ENCODE peak calls at places on chromosomes 13 and 19, in four cellular contexts. I, E, G and K are unnamed samples. For H3K9me3, the result is how much of the 10 kb centered on the place peaks cover.

GRCh38 chr19:54189668-54190502 is 505 bp upstream of the MBOAT7 start:
- DNase-seq in I (peak), E (peak), G (peak), K (peak)

GRCh38 chr19:2494084-2494446 is 18.1 kb downstream of the GADD45B start:
- DNase-seq in I (peak), E (no peak), G (no peak), K (no peak)

GRCh38 chr19:40578442-40578908 is 1.8 kb downstream of the SHKBP1 start:
- DNase-seq in I (peak), E (no peak), G (no peak), K (no peak)

GRCh38 chr19:50050406-50051223 is 24.8 kb downstream of the ZNF473 start:
- DNase-seq in I (peak), E (peak), G (peak), K (peak)

GRCh38 chr13:110448230-110448629 is 113.3 kb downstream of the RAB20 start:
- DNase-seq in I (no peak), E (no peak), G (no peak), K (no peak)

GRCh38 chr13:39310961-39311360 is 272.7 kb downstream of the NHLRC3 start:
- DNase-seq in I (no peak), E (no peak), G (no peak), K (no peak)

GRCh38 chr13:29801737-29802305 is 48.6 kb downstream of the UBL3 start:
- DNase-seq in I (no peak), E (no peak), G (no peak), K (no peak)

GRCh38 chr13:24214528-24214927 is 54.0 kb downstream of the SPATA13 start:
- DNase-seq in I (no peak), E (no peak), G (no peak), K (no peak)

GRCh38 chr19:4326837-4327251 is 11.8 kb downstream of the STAP2 start:
- DNase-seq in I (no peak), E (no peak), G (no peak), K (peak)

GRCh38 chr13:22703601-22704209 is 477.1 kb upstream of the SGCG start:
- DNase-seq in I (no peak), E (no peak), G (no peak), K (no peak)

GRCh38 chr13:25037057-25037813 is 58.7 kb upstream of the PABPC3 start:
- DNase-seq in I (peak), E (no peak), G (peak), K (no peak)

GRCh38 chr19:7869910-7870511 is 4.2 kb downstream of the PRR36 start:
- DNase-seq in I (peak), E (no peak), G (peak), K (peak)

GRCh38 chr19:4059931-4060620 is 6.6 kb downstream of the ZBTB7A start:
- DNase-seq in I (no peak), E (peak), G (peak), K (peak)

GRCh38 chr13:79508224-79508961 is 27.4 kb downstream of the NDFIP2 start:
- DNase-seq in I (no peak), E (no peak), G (no peak), K (no peak)

GRCh38 chr19:46992699-46993535 is 26.7 kb upstream of the NPAS1 start:
- DNase-seq in I (no peak), E (no peak), G (no peak), K (peak)

DNA sequence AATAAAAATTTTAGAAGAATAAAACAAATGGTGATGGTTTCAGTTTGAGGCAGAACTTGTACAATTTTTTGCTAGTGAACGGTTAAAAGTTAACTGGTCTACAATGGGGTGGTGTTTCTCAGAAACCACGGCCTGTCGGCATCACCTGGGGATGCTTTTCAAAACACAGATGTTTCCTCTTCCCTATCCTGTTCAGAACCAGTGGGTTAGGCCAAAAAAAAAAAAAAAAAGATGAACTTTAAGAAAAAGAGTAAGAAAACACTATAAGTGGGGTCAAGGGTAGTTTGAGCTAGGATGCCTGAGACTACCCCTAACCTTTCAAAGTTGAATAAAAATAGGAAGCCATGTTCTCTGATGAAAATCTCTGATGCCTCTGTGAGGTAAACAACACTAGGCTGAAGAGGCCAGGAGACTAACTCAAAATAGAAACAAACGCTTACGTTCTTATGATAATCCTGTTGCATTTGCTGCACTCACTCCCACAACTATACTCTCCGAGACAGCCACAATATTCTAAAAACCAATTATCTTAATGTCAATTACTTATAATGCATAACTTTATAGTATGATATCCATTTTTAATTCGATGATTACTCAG is 3.3 kb downstream of the MTIF3 start:
- DNase-seq in I (no peak), E (no peak), G (peak), K (no peak)
- H3K4me3 ChIP-seq in I (no peak), E (no peak), G (no peak), K (no peak)

GRCh38 chr13:91774397-91774796 is 376.0 kb downstream of the GPC5 start:
- DNase-seq in I (no peak), E (no peak), G (no peak), K (no peak)

GRCh38 chr13:91771229-91771628 is 372.8 kb downstream of the GPC5 start:
- DNase-seq in I (no peak), E (no peak), G (no peak), K (no peak)

GRCh38 chr13:91778123-91778522 is 379.7 kb downstream of the GPC5 start:
- DNase-seq in I (no peak), E (no peak), G (no peak), K (no peak)

GRCh38 chr13:91776650-91777193 is 378.3 kb downstream of the GPC5 start:
- DNase-seq in I (no peak), E (no peak), G (no peak), K (no peak)
- TF ChIP-seq EP300 in I (no peak), E (no peak), G (no peak), K (no peak)

DNA sequence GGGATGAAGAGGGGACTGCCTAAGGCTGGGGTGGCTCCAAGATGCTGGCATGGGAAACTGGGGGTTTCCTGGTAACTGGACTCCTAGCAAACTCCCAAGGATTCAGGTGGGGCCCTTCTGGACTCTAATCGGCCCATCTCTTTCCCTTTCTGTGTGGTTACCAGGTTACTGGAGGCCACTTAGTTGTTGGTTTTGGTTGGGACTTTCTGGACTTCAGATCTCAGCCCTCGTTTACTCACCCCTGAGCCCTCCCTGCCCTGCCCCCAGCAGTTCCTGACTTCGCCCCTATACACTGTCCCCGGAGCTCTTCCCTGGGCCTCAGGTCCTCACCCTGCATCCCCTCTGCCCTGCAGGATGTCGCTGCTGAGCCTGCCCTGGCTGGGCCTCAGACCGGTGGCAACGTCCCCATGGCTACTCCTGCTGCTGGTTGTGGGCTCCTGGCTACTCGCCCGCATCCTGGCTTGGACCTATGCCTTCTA is 328 bp downstream of the CYP4F12 start:
- DNase-seq in I (peak), E (no peak), G (peak), K (peak)
- H3K9me3 ChIP-seq in I (under half), E (under half), G (under half), K (under half)

GRCh38 chr13:101919541-101920306 is 467.2 kb downstream of the ITGBL1 start:
- DNase-seq in I (no peak), E (no peak), G (no peak), K (no peak)
- H3K4me3 ChIP-seq in I (no peak), E (no peak), G (no peak), K (no peak)

GRCh38 chr19:48896191-48896720 is 2.3 kb downstream of the TULP2 start:
- DNase-seq in I (no peak), E (peak), G (peak), K (peak)

GRCh38 chr19:48895226-48895625 is 3.3 kb downstream of the TULP2 start:
- DNase-seq in I (no peak), E (no peak), G (no peak), K (no peak)

GRCh38 chr19:48897181-48897580 is 1.4 kb downstream of the TULP2 start:
- DNase-seq in I (no peak), E (no peak), G (no peak), K (no peak)

GRCh38 chr19:48900477-48901452 is 653 bp downstream of the NUCB1 start:
- DNase-seq in I (peak), E (no peak), G (no peak), K (peak)

DNA sequence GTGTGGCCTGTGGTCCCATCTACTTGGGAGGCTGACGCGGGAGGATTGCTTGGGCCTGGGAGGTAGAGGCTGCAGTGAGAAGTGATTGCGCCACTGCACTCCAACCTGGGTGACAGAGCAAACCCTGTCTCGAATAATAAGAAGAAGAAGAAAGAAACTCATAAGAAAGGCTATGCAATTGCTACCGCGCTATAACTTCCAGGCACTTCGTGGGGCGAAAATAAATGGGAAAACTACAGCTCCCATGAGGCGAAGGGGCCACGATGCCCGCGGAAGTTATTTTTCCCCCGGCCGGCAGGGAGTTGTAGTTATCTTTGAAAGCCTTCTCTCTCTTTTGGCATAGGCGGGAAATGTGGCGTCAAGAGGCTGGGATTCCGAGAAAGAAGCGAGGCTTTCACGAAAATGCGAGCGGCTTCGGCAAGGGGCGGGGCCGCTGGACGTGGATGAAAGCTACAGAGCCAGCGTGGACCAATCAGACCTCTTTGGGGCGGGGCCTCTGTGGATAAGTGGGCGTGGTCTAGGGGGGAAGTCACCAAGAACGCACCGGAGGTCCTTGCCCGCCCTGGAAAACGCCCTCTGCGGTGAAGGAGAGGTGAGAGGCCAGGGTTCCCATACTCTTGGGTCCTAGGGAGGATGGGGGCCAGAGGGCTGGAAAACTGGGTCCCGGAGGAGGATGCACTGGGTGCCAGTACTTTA is at the start of gene NUCB1:
- DNase-seq in I (peak), E (peak), G (peak), K (peak)
- TF ChIP-seq EP300 in I (no peak), E (peak), G (peak), K (peak)